ENCODE peak calls at places on chromosomes 4 and X, in ten cellular contexts. P, G, K, S, T, E, Z, R, M and U are unnamed samples.
A peak's percentile ranks its signal among the peaks of the same experiment; 100 is the strongest.

GRCh38 chr4:177444911-177445736 is 2.9 kb upstream of the AGA start:
- DNase-seq in P (no peak), G (no peak), K (no peak), S (no peak), T (peak; percentile 76), E (no peak), Z (no peak), R (no peak), M (no peak), U (no peak)

GRCh38 chrX:78540171-78540570 is 119.0 kb downstream of the RTL3 start:
- DNase-seq in P (no peak), G (no peak), K (no peak), S (peak; percentile 79), T (no peak), E (no peak), Z (no peak), R (peak; percentile 81), M (no peak), U (no peak)

GRCh38 chr4:1872918-1873269 is 1.7 kb downstream of the NSD2 start:
- DNase-seq in P (no peak), G (no peak), K (no peak), S (peak; percentile 81), T (no peak), E (peak; percentile 87), Z (peak; percentile 11), R (peak; percentile 32), M (peak; percentile 55), U (peak; percentile 78)

GRCh38 chr4:87843936-87844335 is 11.2 kb downstream of the MEPE start:
- DNase-seq in P (no peak), G (no peak), K (no peak), S (peak; percentile 96), T (no peak), E (peak; percentile 97), Z (peak; percentile 61), R (peak; percentile 60), M (no peak), U (peak; percentile 82)

GRCh38 chrX:28851871-28852270 is 264.6 kb downstream of the IL1RAPL1 start:
- DNase-seq in P (no peak), G (no peak), K (no peak), S (no peak), T (no peak), E (no peak), Z (no peak), R (no peak), M (no peak), U (no peak)

GRCh38 chr4:169070895-169071218 is 60.8 kb upstream of the CBR4 start:
- DNase-seq in P (no peak), G (no peak), K (no peak), S (peak; percentile 9), T (no peak), E (no peak), Z (peak; percentile 4), R (no peak), M (no peak), U (no peak)

GRCh38 chr4:60683953-60684352 is 516.2 kb upstream of the ADGRL3 start:
- DNase-seq in P (no peak), G (no peak), K (no peak), S (peak; percentile 70), T (no peak), E (peak; percentile 25), Z (no peak), R (no peak), M (no peak), U (peak; percentile 68)

GRCh38 chrX:153700376-153700945 is 12.7 kb downstream of the SLC6A8 start:
- DNase-seq in P (no peak), G (no peak), K (no peak), S (no peak), T (no peak), E (no peak), Z (no peak), R (no peak), M (no peak), U (no peak)

GRCh38 chr4:7625073-7625472 is 190.3 kb upstream of the PSAPL1 start:
- DNase-seq in P (no peak), G (no peak), K (no peak), S (peak; percentile 53), T (no peak), E (peak; percentile 88), Z (peak; percentile 19), R (no peak), M (no peak), U (peak; percentile 75)

GRCh38 chr4:158863296-158863695 is 94.5 kb downstream of the FNIP2 start:
- DNase-seq in P (no peak), G (no peak), K (no peak), S (no peak), T (no peak), E (no peak), Z (no peak), R (no peak), M (no peak), U (no peak)

GRCh38 chrX:1355131-1355799 is 18.7 kb downstream of the IL3RA start:
- DNase-seq in P (no peak), G (no peak), K (no peak), S (no peak), T (peak; percentile 82), E (no peak), Z (no peak), R (no peak), M (no peak), U (no peak)

GRCh38 chr4:4456351-4456750 is 69.4 kb downstream of the NSG1 start:
- DNase-seq in P (no peak), G (no peak), K (no peak), S (no peak), T (peak; percentile 70), E (peak; percentile 6), Z (no peak), R (no peak), M (no peak), U (no peak)

GRCh38 chrX:12791253-12792228 is at the start of gene PRPS2:
- DNase-seq in P (peak; percentile 70), G (peak; percentile 72), K (peak; percentile 70), S (peak; percentile 23), T (peak; percentile 84), E (peak; percentile 56), Z (peak; percentile 35), R (peak; percentile 35), M (peak; percentile 75), U (peak; percentile 25)

GRCh38 chrX:100913111-100913510 is 15.6 kb downstream of the XKRX start:
- DNase-seq in P (no peak), G (no peak), K (no peak), S (no peak), T (no peak), E (no peak), Z (no peak), R (no peak), M (no peak), U (no peak)

GRCh38 chr4:166143227-166143626 is 270.2 kb downstream of the TLL1 start:
- DNase-seq in P (no peak), G (no peak), K (peak; percentile 1), S (peak; percentile 11), T (no peak), E (peak; percentile 27), Z (peak; percentile 30), R (peak; percentile 4), M (peak; percentile 24), U (peak; percentile 5)

GRCh38 chr4:3467601-3468031 is 4.5 kb downstream of the DOK7 start:
- DNase-seq in P (no peak), G (no peak), K (no peak), S (no peak), T (no peak), E (no peak), Z (peak; percentile 19), R (no peak), M (no peak), U (no peak)

GRCh38 chr4:76195326-76195725 is 18.3 kb downstream of the SCARB2 start:
- DNase-seq in P (no peak), G (no peak), K (no peak), S (no peak), T (no peak), E (no peak), Z (no peak), R (no peak), M (no peak), U (no peak)

GRCh38 chrX:7941390-7942042 is 14.3 kb upstream of the PNPLA4 start:
- DNase-seq in P (no peak), G (peak; percentile 54), K (no peak), S (peak; percentile 20), T (peak; percentile 57), E (peak; percentile 12), Z (no peak), R (peak; percentile 1), M (no peak), U (peak; percentile 6)

GRCh38 chrX:11557120-11557519 is 108.6 kb downstream of the ARHGAP6 start:
- DNase-seq in P (no peak), G (no peak), K (no peak), S (peak; percentile 78), T (no peak), E (peak; percentile 77), Z (peak; percentile 42), R (peak; percentile 16), M (no peak), U (peak; percentile 60)

GRCh38 chrX:153800177-153800722 is 5.8 kb downstream of the SSR4 start:
- DNase-seq in P (no peak), G (no peak), K (no peak), S (no peak), T (no peak), E (no peak), Z (no peak), R (no peak), M (no peak), U (no peak)

GRCh38 chrX:44144491-44144890 is 171.3 kb upstream of the NDP start:
- DNase-seq in P (no peak), G (peak; percentile 27), K (no peak), S (no peak), T (no peak), E (no peak), Z (no peak), R (no peak), M (no peak), U (no peak)

GRCh38 chr4:20266215-20267082 is 14.7 kb downstream of the SLIT2 start:
- DNase-seq in P (no peak), G (no peak), K (no peak), S (no peak), T (no peak), E (peak; percentile 37), Z (no peak), R (no peak), M (no peak), U (peak; percentile 86)

GRCh38 chr4:20248155-20248558 is 3.5 kb upstream of the SLIT2 start:
- DNase-seq in P (no peak), G (peak; percentile 49), K (no peak), S (peak; percentile 92), T (no peak), E (peak; percentile 90), Z (peak; percentile 64), R (peak; percentile 88), M (no peak), U (peak; percentile 91)

GRCh38 chr4:3335385-3335784 is 42.6 kb downstream of the RGS12 start:
- DNase-seq in P (no peak), G (no peak), K (no peak), S (no peak), T (peak; percentile 16), E (no peak), Z (no peak), R (no peak), M (no peak), U (no peak)

GRCh38 chr4:121898150-121898549 is 27.9 kb upstream of the BBS7 start:
- DNase-seq in P (no peak), G (peak; percentile 6), K (no peak), S (no peak), T (peak; percentile 54), E (no peak), Z (peak; percentile 20), R (no peak), M (no peak), U (no peak)

GRCh38 chrX:13828392-13828791 is 11.5 kb upstream of the GPM6B start:
- DNase-seq in P (no peak), G (no peak), K (no peak), S (peak; percentile 35), T (no peak), E (no peak), Z (no peak), R (no peak), M (no peak), U (no peak)

GRCh38 chr4:113772319-113772718 is 10.8 kb upstream of the CAMK2D start:
- DNase-seq in P (no peak), G (no peak), K (no peak), S (no peak), T (no peak), E (no peak), Z (no peak), R (no peak), M (no peak), U (no peak)

GRCh38 chrX:53654378-53654777 is 32.1 kb downstream of the HUWE1 start:
- DNase-seq in P (no peak), G (no peak), K (no peak), S (no peak), T (no peak), E (no peak), Z (no peak), R (peak; percentile 30), M (no peak), U (peak; percentile 15)